ENCODE peak calls at places on chromosomes 7 and 10, in four cellular contexts. One of them, this sample, is unnamed.

GRCh38 chr10:126593968-126594701 is 76.4 kb downstream of the C10orf90 start:
- DNase-seq in CD8-positive, alpha-beta memory T cell: no peak
- DNase-seq in thoracic aorta: no peak
- DNase-seq in AG04449: no peak
- DNase-seq in this sample: no peak

GRCh38 chr7:47513741-47514241 is 68.1 kb downstream of the TNS3 start:
- DNase-seq in CD8-positive, alpha-beta memory T cell: no peak
- DNase-seq in thoracic aorta: no peak
- DNase-seq in AG04449: no peak
- DNase-seq in this sample: no peak

GRCh38 chr7:112869111-112869774 is 79.0 kb upstream of the TMEM168 start:
- DNase-seq in CD8-positive, alpha-beta memory T cell: peak; percentile 45
- DNase-seq in thoracic aorta: no peak
- DNase-seq in AG04449: no peak
- DNase-seq in this sample: peak; percentile 26

GRCh38 chr10:93598157-93598556 is 2.9 kb downstream of the RBP4 start:
- DNase-seq in CD8-positive, alpha-beta memory T cell: no peak
- DNase-seq in thoracic aorta: no peak
- DNase-seq in AG04449: no peak
- DNase-seq in this sample: no peak

GRCh38 chr7:157543791-157544190 is 207.0 kb downstream of the DNAJB6 start:
- DNase-seq in CD8-positive, alpha-beta memory T cell: no peak
- DNase-seq in thoracic aorta: no peak
- DNase-seq in AG04449: no peak
- DNase-seq in this sample: no peak

GRCh38 chr7:33276729-33277128 is 147.4 kb downstream of the BBS9 start:
- DNase-seq in CD8-positive, alpha-beta memory T cell: no peak
- DNase-seq in thoracic aorta: no peak
- DNase-seq in AG04449: no peak
- DNase-seq in this sample: no peak

GRCh38 chr10:131656446-131656845 is 244.4 kb upstream of the PPP2R2D start:
- DNase-seq in CD8-positive, alpha-beta memory T cell: no peak
- DNase-seq in thoracic aorta: no peak
- DNase-seq in AG04449: no peak
- DNase-seq in this sample: no peak

GRCh38 chr10:22086730-22087364 is 83.3 kb upstream of the DNAJC1 start:
- DNase-seq in CD8-positive, alpha-beta memory T cell: no peak
- DNase-seq in thoracic aorta: no peak
- DNase-seq in AG04449: peak; percentile 12
- DNase-seq in this sample: no peak

GRCh38 chr10:70715853-70716795 is 43.8 kb downstream of the ADAMTS14 start:
- DNase-seq in CD8-positive, alpha-beta memory T cell: no peak
- DNase-seq in thoracic aorta: no peak
- DNase-seq in AG04449: no peak
- DNase-seq in this sample: no peak

GRCh38 chr10:44824607-44825006 is 86.5 kb upstream of the TMEM72 start:
- DNase-seq in CD8-positive, alpha-beta memory T cell: no peak
- DNase-seq in thoracic aorta: no peak
- DNase-seq in AG04449: no peak
- DNase-seq in this sample: no peak

GRCh38 chr10:17662193-17663138 is 18.5 kb downstream of the STAM start:
- DNase-seq in CD8-positive, alpha-beta memory T cell: no peak
- DNase-seq in thoracic aorta: no peak
- DNase-seq in AG04449: no peak
- DNase-seq in this sample: no peak

GRCh38 chr7:75762350-75762917 is 9.6 kb downstream of the CCL26 start:
- DNase-seq in CD8-positive, alpha-beta memory T cell: peak; percentile 53
- DNase-seq in thoracic aorta: no peak
- DNase-seq in AG04449: no peak
- DNase-seq in this sample: no peak

GRCh38 chr10:11325817-11326216 is 285.6 kb downstream of the USP6NL start:
- DNase-seq in CD8-positive, alpha-beta memory T cell: no peak
- DNase-seq in thoracic aorta: no peak
- DNase-seq in AG04449: peak; percentile 28
- DNase-seq in this sample: no peak

GRCh38 chr7:134643131-134643530 is 3.5 kb upstream of the BPGM start:
- DNase-seq in CD8-positive, alpha-beta memory T cell: no peak
- DNase-seq in thoracic aorta: no peak
- DNase-seq in AG04449: no peak
- DNase-seq in this sample: no peak

GRCh38 chr7:10706875-10707493 is 266.7 kb upstream of the PHF14 start:
- DNase-seq in CD8-positive, alpha-beta memory T cell: no peak
- DNase-seq in thoracic aorta: no peak
- DNase-seq in AG04449: no peak
- DNase-seq in this sample: no peak

GRCh38 chr7:157150825-157151412 is 12.2 kb downstream of the UBE3C start:
- DNase-seq in CD8-positive, alpha-beta memory T cell: no peak
- DNase-seq in thoracic aorta: no peak
- DNase-seq in AG04449: no peak
- DNase-seq in this sample: no peak

GRCh38 chr10:93368210-93368609 is 113.9 kb downstream of the MYOF start:
- DNase-seq in CD8-positive, alpha-beta memory T cell: no peak
- DNase-seq in thoracic aorta: no peak
- DNase-seq in AG04449: no peak
- DNase-seq in this sample: no peak

GRCh38 chr7:12941512-12941911 is 254.1 kb downstream of the ARL4A start:
- DNase-seq in CD8-positive, alpha-beta memory T cell: no peak
- DNase-seq in thoracic aorta: no peak
- DNase-seq in AG04449: no peak
- DNase-seq in this sample: no peak

GRCh38 chr10:70592186-70592735 is 10.3 kb downstream of the PRF1 start:
- DNase-seq in CD8-positive, alpha-beta memory T cell: no peak
- DNase-seq in thoracic aorta: no peak
- DNase-seq in AG04449: no peak
- DNase-seq in this sample: no peak

GRCh38 chr7:197413-198335 is 5.3 kb downstream of the FAM20C start:
- DNase-seq in CD8-positive, alpha-beta memory T cell: no peak
- DNase-seq in thoracic aorta: no peak
- DNase-seq in AG04449: no peak
- DNase-seq in this sample: no peak

GRCh38 chr10:133347636-133348517 is 704 bp downstream of the PRAP1 start:
- DNase-seq in CD8-positive, alpha-beta memory T cell: no peak
- DNase-seq in thoracic aorta: no peak
- DNase-seq in AG04449: no peak
- DNase-seq in this sample: no peak

GRCh38 chr7:104299777-104300176 is 28.6 kb upstream of the LHFPL3 start:
- DNase-seq in CD8-positive, alpha-beta memory T cell: no peak
- DNase-seq in thoracic aorta: no peak
- DNase-seq in AG04449: no peak
- DNase-seq in this sample: no peak

GRCh38 chr7:122517576-122517975 is 181.3 kb downstream of the RNF133 start:
- DNase-seq in CD8-positive, alpha-beta memory T cell: no peak
- DNase-seq in thoracic aorta: no peak
- DNase-seq in AG04449: no peak
- DNase-seq in this sample: no peak

GRCh38 chr10:21173964-21174669 is 277.0 kb upstream of the NEBL start:
- DNase-seq in CD8-positive, alpha-beta memory T cell: no peak
- DNase-seq in thoracic aorta: no peak
- DNase-seq in AG04449: no peak
- DNase-seq in this sample: no peak

GRCh38 chr7:29852457-29852856 is 46.1 kb downstream of the WIPF3 start:
- DNase-seq in CD8-positive, alpha-beta memory T cell: no peak
- DNase-seq in thoracic aorta: no peak
- DNase-seq in AG04449: no peak
- DNase-seq in this sample: no peak

GRCh38 chr10:29403208-29403607 is 114.3 kb downstream of the LYZL1 start:
- DNase-seq in CD8-positive, alpha-beta memory T cell: no peak
- DNase-seq in thoracic aorta: no peak
- DNase-seq in AG04449: no peak
- DNase-seq in this sample: no peak

GRCh38 chr7:85488406-85488805 is 301.6 kb upstream of the SEMA3D start:
- DNase-seq in CD8-positive, alpha-beta memory T cell: no peak
- DNase-seq in thoracic aorta: no peak
- DNase-seq in AG04449: no peak
- DNase-seq in this sample: no peak

GRCh38 chr10:89165923-89166322 is 41.2 kb downstream of the CH25H start:
- DNase-seq in CD8-positive, alpha-beta memory T cell: no peak
- DNase-seq in thoracic aorta: no peak
- DNase-seq in AG04449: no peak
- DNase-seq in this sample: no peak

GRCh38 chr7:12470930-12471329 is 67.3 kb upstream of the VWDE start:
- DNase-seq in CD8-positive, alpha-beta memory T cell: no peak
- DNase-seq in thoracic aorta: no peak
- DNase-seq in AG04449: no peak
- DNase-seq in this sample: no peak

GRCh38 chr7:82154728-82155127 is 288.8 kb downstream of the CACNA2D1 start:
- DNase-seq in CD8-positive, alpha-beta memory T cell: no peak
- DNase-seq in thoracic aorta: no peak
- DNase-seq in AG04449: no peak
- DNase-seq in this sample: no peak

This sample was measured in CD4-positive, alpha-beta T cell.